ENCODE peak calls at places on chromosome 20, in six cellular contexts. Q, W, J, Z, I and U are unnamed samples.

GRCh38 chr20:33675127-33675954 is 1.1 kb upstream of the NECAB3 start:
- DNase-seq in W (peak; percentile 88), I (no peak), Z (peak; percentile 58), Q (no peak), J (no peak), U (peak; percentile 56)

GRCh38 chr20:47201074-47201730 is 155.3 kb downstream of the ZMYND8 start:
- DNase-seq in Q (no peak), W (no peak), Z (no peak), I (no peak), J (no peak), U (no peak)

GRCh38 chr20:43238833-43239232 is 49.1 kb upstream of the PTPRT start:
- DNase-seq in Q (no peak), J (no peak), Z (no peak), W (no peak), I (no peak), U (peak; percentile 8)

GRCh38 chr20:14245368-14245970 is 91.9 kb downstream of the FLRT3 start:
- DNase-seq in I (no peak), Q (peak; percentile 35), J (no peak), W (no peak), Z (peak; percentile 25), U (peak; percentile 14)

GRCh38 chr20:4045741-4046140 is 30.4 kb upstream of the RNF24 start:
- DNase-seq in J (no peak), Q (peak; percentile 69), W (no peak), Z (no peak), I (no peak), U (peak; percentile 63)

GRCh38 chr20:12166053-12166717 is 248.5 kb downstream of the BTBD3 start:
- DNase-seq in Q (peak; percentile 95), I (no peak), Z (peak; percentile 96), W (peak; percentile 13), J (no peak), U (no peak)

GRCh38 chr20:49318430-49319203 is 40.8 kb upstream of the ZNFX1 start:
- DNase-seq in J (no peak), W (no peak), I (peak; percentile 65), Z (no peak), Q (no peak), U (peak; percentile 33)

GRCh38 chr20:22385602-22386299 is 198.6 kb downstream of the FOXA2 start:
- DNase-seq in Z (no peak), J (peak; percentile 27), I (peak; percentile 32), W (no peak), Q (no peak), U (peak; percentile 54)

GRCh38 chr20:48262955-48263354 is 477.7 kb upstream of the SULF2 start:
- DNase-seq in I (no peak), Z (no peak), W (no peak), J (no peak), Q (no peak), U (no peak)

GRCh38 chr20:6130045-6130444 is 7.2 kb upstream of the FERMT1 start:
- DNase-seq in Q (no peak), W (no peak), I (no peak), J (no peak), Z (no peak), U (no peak)

GRCh38 chr20:13865825-13866351 is 81.1 kb downstream of the NDUFAF5 start:
- DNase-seq in W (no peak), J (no peak), Q (no peak), I (no peak), Z (peak; percentile 9), U (no peak)

GRCh38 chr20:38369387-38369786 is 23.1 kb downstream of the LBP start:
- DNase-seq in W (no peak), Q (no peak), I (peak; percentile 66), Z (no peak), J (no peak), U (no peak)

GRCh38 chr20:62986257-62986807 is 20.4 kb downstream of the BHLHE23 start:
- DNase-seq in Z (no peak), I (no peak), W (no peak), Q (no peak), J (no peak), U (no peak)

GRCh38 chr20:25019381-25020155 is 27.0 kb upstream of the APMAP start:
- DNase-seq in Z (no peak), J (peak; percentile 53), I (no peak), W (no peak), Q (no peak), U (no peak)

GRCh38 chr20:46905364-46906125 is 10.9 kb downstream of the EYA2 start:
- DNase-seq in Q (no peak), Z (no peak), J (no peak), W (no peak), I (no peak), U (peak; percentile 21)

GRCh38 chr20:6626805-6627204 is 140.7 kb upstream of the BMP2 start:
- DNase-seq in W (no peak), J (no peak), I (peak; percentile 83), Z (no peak), Q (no peak), U (no peak)

GRCh38 chr20:25007491-25008305 is 15.1 kb upstream of the APMAP start:
- DNase-seq in Z (no peak), I (no peak), J (no peak), Q (no peak), W (no peak), U (no peak)

GRCh38 chr20:44594730-44595129 is 12.4 kb downstream of the PKIG start:
- DNase-seq in Q (peak; percentile 96), W (no peak), J (no peak), Z (peak; percentile 53), I (no peak), U (peak; percentile 56)

GRCh38 chr20:24977797-24978196 is 14.8 kb downstream of the APMAP start:
- DNase-seq in I (no peak), W (no peak), Q (no peak), Z (no peak), J (no peak), U (no peak)

DNA sequence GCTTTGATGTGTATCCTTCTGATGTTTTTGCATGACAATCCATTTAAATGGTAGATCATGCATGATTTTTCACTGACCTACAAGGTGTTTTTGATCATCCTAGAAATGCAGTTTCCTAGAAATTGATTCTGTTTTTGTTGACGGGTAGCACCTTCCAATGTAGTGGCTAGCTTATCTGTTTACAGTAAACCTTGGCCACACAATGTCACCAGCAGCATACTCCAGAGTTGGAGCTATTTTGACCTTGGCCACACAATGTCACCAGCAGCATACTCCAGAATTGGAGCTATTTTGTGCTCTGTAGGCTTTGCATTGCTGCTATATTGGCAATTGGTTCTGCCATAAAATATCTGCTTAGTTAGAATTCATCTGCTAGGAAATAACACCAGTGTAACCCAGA is 74.6 kb upstream of the NAA20 start:
- DNase-seq in I (no peak), Q (no peak), W (no peak), Z (no peak), J (no peak), U (no peak)
- H3K27ac ChIP-seq in I (no peak overlapping the region), Q (no peak overlapping the region), W (no peak overlapping the region), Z (no peak overlapping the region), J (peak overlapping the region; percentile 2), U (no peak overlapping the region)

GRCh38 chr20:53569005-53569404 is 24.6 kb downstream of the ZNF217 start:
- DNase-seq in I (no peak), Z (no peak), W (no peak), J (no peak), Q (no peak), U (no peak)

GRCh38 chr20:53567379-53567778 is 26.3 kb downstream of the ZNF217 start:
- DNase-seq in I (no peak), J (no peak), Q (no peak), W (no peak), Z (no peak), U (no peak)

GRCh38 chr20:53569606-53570307 is 23.9 kb downstream of the ZNF217 start:
- DNase-seq in J (no peak), Z (no peak), W (no peak), I (no peak), Q (no peak), U (no peak)

GRCh38 chr20:53570446-53571276 is 23.0 kb downstream of the ZNF217 start:
- DNase-seq in Q (no peak), I (no peak), W (no peak), J (peak; percentile 27), Z (no peak), U (peak; percentile 23)

DNA sequence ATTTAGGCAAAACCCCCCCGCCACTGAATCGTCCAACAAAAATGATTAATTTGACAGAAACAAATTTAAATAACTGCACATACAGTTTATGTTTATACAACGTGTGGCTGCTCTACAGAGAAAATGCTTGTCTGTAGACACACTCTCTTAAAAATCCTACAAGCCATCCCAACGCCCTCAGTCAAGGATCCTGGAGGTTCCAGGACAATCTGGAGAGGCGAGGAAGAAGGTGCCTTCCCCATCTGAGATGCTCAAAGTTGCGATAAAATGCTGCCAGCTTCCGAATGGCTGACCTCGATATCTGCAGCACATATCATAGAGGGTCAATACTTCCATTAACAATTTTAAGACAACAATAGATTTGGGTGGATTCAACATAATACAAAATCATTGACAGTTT is 25.3 kb downstream of the ZNF217 start:
- DNase-seq in I (no peak), Q (no peak), J (no peak), W (no peak), Z (no peak), U (no peak)
- H3K27ac ChIP-seq in I (no peak overlapping the region), Q (no peak overlapping the region), J (no peak overlapping the region), W (no peak overlapping the region), Z (no peak overlapping the region), U (no peak overlapping the region)

GRCh38 chr20:61385731-61386130 is 133.7 kb downstream of the CDH4 start:
- DNase-seq in Q (no peak), J (no peak), I (no peak), W (no peak), Z (no peak), U (no peak)
- H3K27ac ChIP-seq in Q (no peak overlapping the region), J (no peak overlapping the region), I (no peak overlapping the region), W (no peak overlapping the region), Z (no peak overlapping the region), U (no peak overlapping the region)

DNA sequence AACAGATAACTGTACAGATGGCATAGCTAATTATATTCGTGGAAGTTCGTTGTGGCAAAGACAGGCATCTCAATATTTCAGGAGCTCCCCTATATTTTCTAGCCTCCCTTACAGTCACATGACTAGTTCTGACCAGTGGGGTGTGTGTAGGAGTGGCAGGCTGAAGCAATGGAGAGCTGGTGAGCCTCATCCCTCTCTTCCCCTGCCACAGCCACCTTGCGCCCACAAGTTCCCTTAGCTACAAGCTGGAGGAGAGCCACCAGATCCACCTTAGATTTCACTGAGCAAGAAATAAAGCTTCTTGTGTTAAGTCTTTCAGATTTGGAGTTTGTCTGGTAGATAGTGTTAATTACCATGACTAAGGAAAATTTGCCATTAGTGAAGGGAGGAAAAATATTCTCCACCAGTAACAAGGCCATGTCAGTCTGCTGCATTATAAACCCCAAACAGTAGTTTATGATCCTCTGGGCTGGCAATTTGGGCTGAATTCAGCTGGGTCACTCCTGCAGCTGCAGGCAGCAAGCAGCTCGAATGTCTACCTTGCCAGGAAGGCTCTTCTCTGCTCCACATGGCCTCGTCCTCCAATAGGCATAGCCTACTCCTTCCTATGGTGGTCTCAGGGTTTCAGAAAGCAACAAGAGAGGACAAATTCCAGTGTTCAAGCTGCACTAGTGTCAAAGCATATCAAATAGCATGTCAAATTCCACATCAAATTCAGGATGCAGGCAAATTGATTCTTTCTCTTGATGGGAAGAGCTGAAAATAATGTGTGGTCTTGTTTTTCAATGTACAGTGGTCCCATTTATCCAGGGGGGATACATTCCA is 7.4 kb upstream of the RBCK1 start:
- DNase-seq in Q (no peak), Z (no peak), I (peak; percentile 41), W (no peak), J (no peak), U (no peak)
- H3K27ac ChIP-seq in Q (no peak overlapping the region), Z (no peak overlapping the region), I (no peak overlapping the region), W (no peak overlapping the region), J (peak overlapping the region; percentile 2), U (no peak overlapping the region)